ENCODE peak calls at places on chromosomes 13 and 19, in four cellular contexts. One of them, this sample, is unnamed.

GRCh38 chr19:4352701-4353121 is 9.3 kb downstream of the MPND start:
- DNase-seq in IMR-90: peak
- DNase-seq in GM12878: no peak
- DNase-seq in HepG2: peak
- DNase-seq in this sample: peak

GRCh38 chr13:45721203-45721731 is 19.1 kb downstream of the CBY2 start:
- DNase-seq in IMR-90: no peak
- DNase-seq in GM12878: no peak
- DNase-seq in HepG2: no peak
- DNase-seq in this sample: no peak

GRCh38 chr19:55157064-55157908 is at the start of gene TNNI3:
- DNase-seq in IMR-90: no peak
- DNase-seq in GM12878: no peak
- DNase-seq in HepG2: no peak
- DNase-seq in this sample: peak

GRCh38 chr19:662962-663681 is at the start of gene RNF126:
- DNase-seq in IMR-90: peak
- DNase-seq in GM12878: no peak
- DNase-seq in HepG2: peak
- DNase-seq in this sample: peak

GRCh38 chr13:77876176-77876575 is 42.5 kb downstream of the EDNRB start:
- DNase-seq in IMR-90: peak
- DNase-seq in GM12878: no peak
- DNase-seq in HepG2: no peak
- DNase-seq in this sample: no peak

GRCh38 chr13:23428183-23428528 is 5.3 kb downstream of the SACS start:
- DNase-seq in IMR-90: peak
- DNase-seq in GM12878: no peak
- DNase-seq in HepG2: no peak
- DNase-seq in this sample: peak

GRCh38 chr13:111919826-111920225 is 147.1 kb upstream of the SOX1 start:
- DNase-seq in IMR-90: no peak
- DNase-seq in GM12878: no peak
- DNase-seq in HepG2: no peak
- DNase-seq in this sample: no peak

GRCh38 chr13:80497439-80497838 is 156.5 kb upstream of the SPRY2 start:
- DNase-seq in IMR-90: no peak
- DNase-seq in GM12878: no peak
- DNase-seq in HepG2: no peak
- DNase-seq in this sample: no peak

GRCh38 chr13:87234981-87235380 is 436.2 kb upstream of the SLITRK5 start:
- DNase-seq in IMR-90: peak
- DNase-seq in GM12878: no peak
- DNase-seq in HepG2: no peak
- DNase-seq in this sample: peak

GRCh38 chr13:97224544-97225324 is 2.6 kb downstream of the MBNL2 start:
- DNase-seq in IMR-90: peak
- DNase-seq in GM12878: no peak
- DNase-seq in HepG2: peak
- DNase-seq in this sample: peak

GRCh38 chr19:1959928-1960589 is 19.1 kb downstream of the CSNK1G2 start:
- DNase-seq in IMR-90: no peak
- DNase-seq in GM12878: no peak
- DNase-seq in HepG2: no peak
- DNase-seq in this sample: no peak

GRCh38 chr13:67299072-67299635 is 69.0 kb upstream of the PCDH9 start:
- DNase-seq in IMR-90: peak
- DNase-seq in GM12878: no peak
- DNase-seq in HepG2: no peak
- DNase-seq in this sample: no peak

GRCh38 chr13:50693755-50694154 is 149.7 kb downstream of the DLEU7 start:
- DNase-seq in IMR-90: no peak
- DNase-seq in GM12878: no peak
- DNase-seq in HepG2: no peak
- DNase-seq in this sample: no peak

GRCh38 chr13:109684836-109685602 is 101.4 kb downstream of the IRS2 start:
- DNase-seq in IMR-90: no peak
- DNase-seq in GM12878: no peak
- DNase-seq in HepG2: no peak
- DNase-seq in this sample: no peak

GRCh38 chr19:58366576-58367430 is 4.3 kb upstream of the ZNF497 start:
- DNase-seq in IMR-90: no peak
- DNase-seq in GM12878: no peak
- DNase-seq in HepG2: no peak
- DNase-seq in this sample: no peak

DNA sequence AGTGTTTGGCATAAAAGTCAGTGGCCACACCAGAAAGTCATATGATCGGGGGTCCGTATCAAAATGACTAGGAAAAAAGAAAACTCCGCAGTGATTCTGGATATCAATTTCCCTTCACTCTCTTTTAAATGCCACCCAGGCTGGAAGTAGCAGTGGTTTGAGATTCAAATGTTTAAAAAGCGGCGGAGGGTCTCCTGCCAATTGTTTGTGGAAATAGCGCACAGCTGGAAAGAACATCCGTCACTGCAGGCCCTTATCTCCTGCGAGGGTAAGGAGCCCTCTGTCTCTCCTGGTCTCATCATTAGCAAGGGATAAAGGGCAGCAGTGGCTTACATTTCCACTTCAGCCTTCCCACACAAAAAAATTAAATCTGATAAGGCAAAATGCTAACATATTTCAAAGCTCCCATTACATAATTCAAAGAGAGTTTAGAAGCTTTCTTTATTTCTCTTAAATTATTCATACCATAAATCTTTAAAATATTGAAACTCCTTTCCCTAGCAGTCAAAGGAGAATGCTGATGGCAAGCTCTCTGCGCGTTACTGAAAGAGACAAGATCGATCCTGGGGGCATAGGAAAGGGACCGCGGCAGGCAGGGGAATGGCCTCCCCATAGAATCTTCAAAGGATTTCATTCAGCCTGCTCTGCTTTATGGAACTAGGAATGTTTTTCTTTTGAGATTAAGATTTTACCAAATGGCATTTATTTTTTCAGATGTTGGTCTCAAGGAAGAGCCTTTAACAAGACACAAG is 35.0 kb downstream of the AMER2 start:
- DNase-seq in IMR-90: no peak
- DNase-seq in GM12878: no peak
- DNase-seq in HepG2: no peak
- DNase-seq in this sample: no peak
- TF ChIP-seq MXI1 in IMR-90: no peak
- TF ChIP-seq MXI1 in GM12878: no peak
- TF ChIP-seq MXI1 in HepG2: no peak
- TF ChIP-seq MXI1 in this sample: no peak

GRCh38 chr19:34475975-34476594 is 5.5 kb upstream of the WTIP start:
- DNase-seq in IMR-90: peak
- DNase-seq in GM12878: no peak
- DNase-seq in HepG2: no peak
- DNase-seq in this sample: no peak
- TF ChIP-seq MXI1 in IMR-90: no peak
- TF ChIP-seq MXI1 in GM12878: no peak
- TF ChIP-seq MXI1 in HepG2: no peak
- TF ChIP-seq MXI1 in this sample: no peak

GRCh38 chr13:44189085-44189484 is 184.5 kb upstream of the SERP2 start:
- DNase-seq in IMR-90: no peak
- DNase-seq in GM12878: no peak
- DNase-seq in HepG2: no peak
- DNase-seq in this sample: no peak

GRCh38 chr13:44188257-44188656 is 185.4 kb upstream of the SERP2 start:
- DNase-seq in IMR-90: peak
- DNase-seq in GM12878: no peak
- DNase-seq in HepG2: no peak
- DNase-seq in this sample: peak

GRCh38 chr13:44193731-44194130 is 179.9 kb upstream of the SERP2 start:
- DNase-seq in IMR-90: no peak
- DNase-seq in GM12878: no peak
- DNase-seq in HepG2: no peak
- DNase-seq in this sample: no peak

GRCh38 chr13:44191504-44192171 is 182.0 kb upstream of the SERP2 start:
- DNase-seq in IMR-90: peak
- DNase-seq in GM12878: no peak
- DNase-seq in HepG2: peak
- DNase-seq in this sample: peak

GRCh38 chr13:44191103-44191502 is 182.5 kb upstream of the SERP2 start:
- DNase-seq in IMR-90: no peak
- DNase-seq in GM12878: no peak
- DNase-seq in HepG2: no peak
- DNase-seq in this sample: no peak
- TF ChIP-seq MXI1 in IMR-90: no peak
- TF ChIP-seq MXI1 in GM12878: no peak
- TF ChIP-seq MXI1 in HepG2: no peak
- TF ChIP-seq MXI1 in this sample: no peak

DNA sequence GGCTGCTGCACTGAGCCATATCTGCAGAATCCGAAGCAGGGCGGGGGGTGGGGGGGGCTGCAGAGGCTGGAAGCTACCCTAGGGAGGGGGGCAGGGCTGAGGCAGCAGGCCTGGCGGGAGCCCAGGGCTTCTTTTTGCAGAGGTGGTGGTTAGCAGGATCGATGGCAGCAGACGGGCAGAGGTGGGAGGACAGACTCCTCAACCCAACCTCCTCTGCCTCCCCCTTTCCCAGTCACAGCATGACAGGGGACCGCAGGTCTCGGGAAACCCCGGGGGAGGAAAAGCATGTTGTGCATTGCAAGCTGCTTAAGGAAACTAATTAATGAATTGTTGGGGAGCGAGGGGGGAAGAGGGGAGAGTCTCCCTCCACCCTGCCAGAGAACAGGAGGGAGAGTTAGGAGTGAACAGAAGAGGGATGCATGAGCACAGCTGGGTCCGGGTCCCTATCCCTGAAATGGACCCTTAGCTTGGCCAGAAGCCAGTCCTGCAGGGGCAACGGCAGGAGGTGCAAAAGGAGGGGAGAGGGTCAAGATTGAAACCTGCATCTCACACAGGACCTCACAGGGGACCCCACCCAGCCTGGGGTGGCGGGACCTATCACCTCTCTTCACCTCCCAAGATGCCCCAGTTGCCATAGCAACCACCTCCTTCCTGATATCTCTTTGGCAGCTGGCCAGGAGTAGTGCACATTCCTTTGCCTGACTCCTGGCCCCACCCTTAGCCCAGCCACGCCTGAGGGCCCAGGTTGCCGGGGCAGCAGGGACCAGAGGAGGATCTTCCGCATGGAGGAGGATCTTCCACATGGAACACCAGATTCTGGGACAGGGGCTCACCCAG is 1.8 kb downstream of the FXYD7 start:
- DNase-seq in IMR-90: no peak
- DNase-seq in GM12878: no peak
- DNase-seq in HepG2: no peak
- DNase-seq in this sample: peak
- TF ChIP-seq MXI1 in IMR-90: no peak
- TF ChIP-seq MXI1 in GM12878: no peak
- TF ChIP-seq MXI1 in HepG2: no peak
- TF ChIP-seq MXI1 in this sample: peak

GRCh38 chr13:105441406-105441805 is 1094.1 kb downstream of the EFNB2 start:
- DNase-seq in IMR-90: no peak
- DNase-seq in GM12878: no peak
- DNase-seq in HepG2: no peak
- DNase-seq in this sample: no peak
- TF ChIP-seq MXI1 in IMR-90: no peak
- TF ChIP-seq MXI1 in GM12878: no peak
- TF ChIP-seq MXI1 in HepG2: no peak
- TF ChIP-seq MXI1 in this sample: no peak

GRCh38 chr19:47766670-47767069 is 11.8 kb upstream of the SELENOW start:
- DNase-seq in IMR-90: no peak
- DNase-seq in GM12878: no peak
- DNase-seq in HepG2: no peak
- DNase-seq in this sample: no peak
- TF ChIP-seq MXI1 in IMR-90: no peak
- TF ChIP-seq MXI1 in GM12878: no peak
- TF ChIP-seq MXI1 in HepG2: no peak
- TF ChIP-seq MXI1 in this sample: no peak

This sample was measured in K562.